ENCODE peak calls at places on chromosomes 7 and 10, in eight cellular contexts. O is heart left ventricle, S is NCI-H2171 treated with DMSO at 0.1 percent for 48 hours, Z is neural progenitor cell, A is NCI-H1092, M is HEK293T, I is astrocyte of the hippocampus, W is NB4. Q is an unnamed sample.

GRCh38 chr10:53765311-53765710 is 992.7 kb upstream of the MBL2 start:
- DNase-seq in O (no peak), S (no peak), Z (no peak), A (no peak), M (no peak), I (peak; percentile 34), W (peak; percentile 11), Q (no peak)

GRCh38 chr7:48090095-48090805 is 1.2 kb downstream of the UPP1 start:
- DNase-seq in O (peak; percentile 45), S (no peak), Z (peak; percentile 83), A (no peak), M (no peak), I (peak; percentile 70), W (no peak), Q (no peak)

GRCh38 chr7:131896189-131896855 is 339.9 kb upstream of the PODXL start:
- DNase-seq in O (no peak), S (no peak), Z (peak; percentile 59), A (no peak), M (no peak), I (peak; percentile 42), W (no peak), Q (no peak)

GRCh38 chr7:112744818-112745217 is 45.4 kb downstream of the TMEM168 start:
- DNase-seq in O (no peak), S (peak; percentile 22), Z (no peak), A (no peak), M (no peak), I (no peak), W (no peak), Q (no peak)

GRCh38 chr10:70191906-70192305 is 21.6 kb upstream of the SAR1A start:
- DNase-seq in O (no peak), S (no peak), Z (no peak), A (no peak), M (no peak), I (peak; percentile 73), W (no peak), Q (no peak)

GRCh38 chr7:94069154-94069739 is 65.1 kb upstream of the BET1 start:
- DNase-seq in O (no peak), S (no peak), Z (no peak), A (no peak), M (no peak), I (no peak), W (no peak), Q (no peak)

GRCh38 chr7:2717905-2718702 is 30.1 kb downstream of the AMZ1 start:
- DNase-seq in O (peak; percentile 28), S (no peak), Z (no peak), A (no peak), M (no peak), I (no peak), W (no peak), Q (peak; percentile 30)

GRCh38 chr10:43046288-43046991 is 30.4 kb upstream of the RET start:
- DNase-seq in O (no peak), S (no peak), Z (no peak), A (no peak), M (no peak), I (no peak), W (no peak), Q (peak; percentile 5)

GRCh38 chr7:67659066-67659465 is 662.4 kb downstream of the TYW1 start:
- DNase-seq in O (no peak), S (no peak), Z (no peak), A (no peak), M (no peak), I (no peak), W (no peak), Q (no peak)

GRCh38 chr7:90596745-90597526 is 815 bp downstream of the CDK14 start:
- DNase-seq in O (no peak), S (peak; percentile 47), Z (peak; percentile 40), A (peak; percentile 63), M (peak; percentile 31), I (peak; percentile 71), W (peak; percentile 63), Q (no peak)

GRCh38 chr10:124688889-124689670 is 55.1 kb downstream of the FAM53B start:
- DNase-seq in O (no peak), S (no peak), Z (no peak), A (no peak), M (no peak), I (no peak), W (no peak), Q (no peak)

GRCh38 chr10:117312430-117312829 is 62.8 kb downstream of the PDZD8 start:
- DNase-seq in O (no peak), S (no peak), Z (no peak), A (no peak), M (no peak), I (no peak), W (no peak), Q (no peak)

GRCh38 chr7:11437987-11438386 is 394.0 kb downstream of the THSD7A start:
- DNase-seq in O (no peak), S (no peak), Z (no peak), A (no peak), M (peak; percentile 12), I (no peak), W (peak; percentile 19), Q (no peak)

GRCh38 chr10:92290076-92290836 is 622 bp downstream of the CPEB3 start:
- DNase-seq in O (peak; percentile 40), S (peak; percentile 61), Z (no peak), A (peak; percentile 51), M (peak; percentile 45), I (peak; percentile 62), W (peak; percentile 52), Q (no peak)

Q was measured in ovary.